ENCODE peak calls at places on chromosome 5, in seven cellular contexts. O, L, J, Z, Y, G and C are unnamed samples. For H3K9me3, the result is how much of the 10 kb centered on the place peaks cover.

GRCh38 chr5:69502375-69503143 is 10.0 kb downstream of the OCLN start:
- DNase-seq in G (no peak), O (no peak), J (peak), L (no peak), Y (peak), Z (no peak), C (no peak)

GRCh38 chr5:127840198-127840524 is 137.0 kb downstream of the CCDC192 start:
- DNase-seq in Y (peak), Z (no peak), G (no peak), O (no peak), L (no peak), J (no peak), C (no peak)

GRCh38 chr5:13987843-13988464 is 43.5 kb upstream of the DNAH5 start:
- DNase-seq in O (no peak), L (no peak), J (peak), Z (peak), Y (peak), G (no peak), C (no peak)

GRCh38 chr5:44679200-44679599 is 129.5 kb upstream of the MRPS30 start:
- DNase-seq in Y (no peak), G (no peak), L (no peak), J (no peak), Z (no peak), O (no peak), C (no peak)

GRCh38 chr5:180090098-180090768 is 18.7 kb upstream of the RNF130 start:
- DNase-seq in O (peak), Z (peak), Y (peak), L (peak), J (peak), G (peak), C (no peak)

GRCh38 chr5:138754699-138755057 is 1.5 kb downstream of the CTNNA1 start:
- DNase-seq in J (peak), G (no peak), L (no peak), O (no peak), Z (no peak), Y (no peak), C (no peak)

GRCh38 chr5:61678966-61679365 is 346.9 kb downstream of the ZSWIM6 start:
- DNase-seq in Y (no peak), O (no peak), J (no peak), L (no peak), Z (no peak), G (no peak), C (no peak)

GRCh38 chr5:131230406-131230805 is 33.4 kb upstream of the CDC42SE2 start:
- DNase-seq in J (no peak), L (no peak), Z (no peak), O (no peak), Y (no peak), G (no peak), C (no peak)

GRCh38 chr5:115289104-115289503 is 7.3 kb downstream of the CCDC112 start:
- DNase-seq in L (no peak), G (no peak), J (no peak), Y (no peak), O (no peak), Z (no peak), C (no peak)

GRCh38 chr5:143837306-143837848 is 25.4 kb downstream of the HMHB1 start:
- DNase-seq in Z (no peak), J (no peak), O (no peak), Y (peak), L (no peak), G (no peak), C (no peak)

GRCh38 chr5:10533218-10533617 is 30.7 kb upstream of the ANKRD33B start:
- DNase-seq in Y (no peak), O (no peak), Z (no peak), J (no peak), G (no peak), L (no peak), C (peak)

GRCh38 chr5:130678637-130679036 is 486.4 kb downstream of the HINT1 start:
- DNase-seq in L (no peak), O (no peak), G (no peak), Y (no peak), J (no peak), Z (no peak), C (no peak)

GRCh38 chr5:144315994-144316634 is 145.4 kb downstream of the KCTD16 start:
- DNase-seq in Y (no peak), J (no peak), G (no peak), O (no peak), L (no peak), Z (no peak), C (no peak)

GRCh38 chr5:125470503-125470902 is 724.1 kb upstream of the ZNF608 start:
- DNase-seq in J (no peak), Z (no peak), Y (no peak), G (no peak), L (no peak), O (no peak), C (no peak)

GRCh38 chr5:83516361-83516760 is 44.8 kb downstream of the VCAN start:
- DNase-seq in Y (peak), G (no peak), J (no peak), L (no peak), O (no peak), Z (no peak), C (no peak)

GRCh38 chr5:120655828-120656435 is 191.8 kb downstream of the PRR16 start:
- DNase-seq in G (no peak), Z (peak), L (no peak), O (no peak), J (no peak), Y (peak), C (no peak)

GRCh38 chr5:165066751-165067150 is 1561.3 kb downstream of the MAT2B start:
- DNase-seq in J (no peak), Z (no peak), L (no peak), Y (no peak), O (no peak), G (no peak), C (no peak)
- H3K9me3 ChIP-seq in J (under half), Z (under half), L (under half), Y (under half), O (under half), G (under half), C (under half)

GRCh38 chr5:141272906-141273305 is 27.7 kb downstream of the PCDHB15 start:
- DNase-seq in J (no peak), G (no peak), O (no peak), L (no peak), Z (peak), Y (no peak), C (no peak)

GRCh38 chr5:141269195-141269594 is 24.0 kb downstream of the PCDHB15 start:
- DNase-seq in L (no peak), G (no peak), Z (no peak), Y (no peak), O (no peak), J (no peak), C (no peak)
- H3K9me3 ChIP-seq in L (under half), G (under half), Z (under half), Y (under half), O (half or more), J (under half), C (under half)

GRCh38 chr5:147576646-147577535 is 67.0 kb upstream of the DPYSL3 start:
- DNase-seq in Y (peak), O (peak), L (peak), Z (peak), G (no peak), J (peak), C (no peak)

GRCh38 chr5:147573171-147573570 is 63.3 kb upstream of the DPYSL3 start:
- DNase-seq in L (no peak), O (no peak), G (no peak), J (no peak), Y (no peak), Z (no peak), C (no peak)

GRCh38 chr5:147578228-147579024 is 68.6 kb upstream of the DPYSL3 start:
- DNase-seq in O (no peak), Y (peak), L (no peak), Z (no peak), J (no peak), G (no peak), C (no peak)

DNA sequence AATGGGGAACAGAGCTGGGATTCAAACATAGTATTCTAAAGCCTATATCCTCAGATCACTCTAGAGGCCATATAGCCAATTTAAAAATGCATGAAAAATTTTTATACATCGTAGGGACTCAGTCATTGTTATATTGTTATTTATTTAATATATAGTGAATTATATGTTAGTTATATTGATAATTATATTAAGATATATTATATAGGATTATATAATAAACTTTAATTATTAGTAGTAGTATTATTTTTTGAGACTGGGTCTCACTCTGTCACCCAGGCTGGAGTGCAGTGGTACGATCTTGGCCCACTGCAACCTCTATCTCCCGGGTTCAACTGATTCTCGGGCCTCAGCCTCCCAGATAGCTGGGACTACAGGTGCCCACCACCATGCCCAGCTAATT is 65.7 kb upstream of the DPYSL3 start:
- DNase-seq in Z (no peak), Y (no peak), O (no peak), L (no peak), J (no peak), G (no peak), C (no peak)
- H3K9me3 ChIP-seq in Z (under half), Y (under half), O (under half), L (under half), J (under half), G (under half), C (under half)

DNA sequence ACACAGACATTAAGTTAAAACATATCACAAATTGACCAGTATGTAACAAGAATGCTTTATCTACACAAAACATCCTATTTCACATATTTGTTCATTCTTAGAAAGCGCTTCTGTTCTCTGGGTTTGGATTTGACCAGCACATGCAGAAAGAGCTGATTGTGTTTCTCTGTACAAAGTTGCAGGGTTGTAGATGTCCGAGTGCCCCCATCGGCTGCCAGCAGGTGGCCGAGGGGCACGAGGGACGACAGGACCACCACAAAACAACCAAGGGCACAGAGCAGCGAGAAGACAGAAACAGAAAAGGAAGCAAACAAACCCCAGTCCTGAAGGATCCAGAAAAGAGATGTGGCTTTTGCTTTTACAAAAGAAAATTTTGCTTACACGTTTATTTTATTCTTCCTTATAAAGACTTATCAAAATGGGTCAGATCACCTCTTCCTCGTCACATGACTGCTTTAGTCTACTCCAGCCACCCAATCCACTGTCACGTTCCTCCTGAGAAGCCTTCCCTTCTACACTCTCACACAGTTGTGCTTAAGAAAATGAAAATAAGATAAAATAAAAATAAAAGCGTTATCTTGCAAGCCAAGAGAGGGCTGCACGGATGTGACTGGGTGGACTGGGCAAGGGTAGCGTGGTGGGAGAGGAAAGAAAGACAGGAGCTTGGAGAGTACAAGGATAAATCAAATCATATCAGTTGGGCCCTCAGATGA is 9.5 kb downstream of the OTP start:
- DNase-seq in G (no peak), Z (no peak), J (no peak), L (no peak), Y (no peak), O (no peak), C (no peak)
- H3K9me3 ChIP-seq in G (under half), Z (under half), J (under half), L (under half), Y (under half), O (under half), C (under half)

GRCh38 chr5:132799392-132799791 is 13.7 kb upstream of the SOWAHA start:
- DNase-seq in L (no peak), G (no peak), Y (no peak), J (no peak), O (no peak), Z (no peak), C (no peak)

GRCh38 chr5:132802044-132802684 is 10.9 kb upstream of the SOWAHA start:
- DNase-seq in O (no peak), L (no peak), J (no peak), Z (peak), Y (no peak), G (no peak), C (no peak)

GRCh38 chr5:132800545-132800944 is 12.6 kb upstream of the SOWAHA start:
- DNase-seq in Y (no peak), G (no peak), O (no peak), L (no peak), J (no peak), Z (no peak), C (no peak)

DNA sequence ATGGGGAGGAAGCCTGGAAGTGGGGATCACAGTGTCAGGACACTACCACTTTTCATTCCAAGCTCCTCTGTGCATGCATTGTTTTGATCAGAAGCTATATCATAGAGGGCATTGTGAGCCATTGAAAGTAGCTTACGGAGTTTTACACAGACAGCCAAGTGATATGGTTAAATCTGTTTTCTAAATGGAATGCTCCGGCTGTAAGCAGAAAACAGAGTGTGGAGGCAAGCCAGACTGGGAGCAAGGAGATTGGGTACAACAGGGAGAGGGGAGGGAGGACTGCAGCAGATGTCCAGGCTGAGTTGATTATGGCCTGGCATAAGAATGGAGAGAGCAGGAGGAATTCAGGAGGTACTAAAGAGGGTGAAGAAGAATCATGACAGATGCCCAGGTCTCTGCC is 15.5 kb upstream of the SOWAHA start:
- DNase-seq in J (no peak), O (no peak), Y (no peak), L (no peak), G (no peak), Z (peak), C (no peak)
- H3K9me3 ChIP-seq in J (under half), O (under half), Y (under half), L (under half), G (under half), Z (under half), C (under half)

DNA sequence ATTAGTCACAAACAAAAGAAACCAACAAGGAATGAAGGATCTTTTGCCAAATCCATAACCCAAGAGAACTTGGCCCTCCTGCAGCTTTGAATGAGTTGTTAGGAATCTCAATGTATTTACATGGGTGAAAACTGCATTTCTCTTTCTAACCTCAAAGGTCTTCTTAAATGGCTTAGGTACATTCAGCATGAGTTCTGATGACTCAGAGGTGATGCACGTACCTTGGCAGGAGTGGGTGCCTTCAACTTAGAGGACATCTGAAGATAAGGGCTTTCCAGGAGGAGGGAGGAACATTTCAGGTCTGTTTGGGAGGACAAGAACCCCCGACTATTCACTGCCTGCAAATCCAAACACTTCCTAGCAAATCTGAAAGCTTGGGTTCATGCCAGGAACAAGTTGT is 65.8 kb downstream of the IRX2 start:
- DNase-seq in G (no peak), O (no peak), J (no peak), Y (peak), L (no peak), Z (no peak), C (no peak)
- H3K9me3 ChIP-seq in G (under half), O (under half), J (under half), Y (under half), L (under half), Z (under half), C (under half)

DNA sequence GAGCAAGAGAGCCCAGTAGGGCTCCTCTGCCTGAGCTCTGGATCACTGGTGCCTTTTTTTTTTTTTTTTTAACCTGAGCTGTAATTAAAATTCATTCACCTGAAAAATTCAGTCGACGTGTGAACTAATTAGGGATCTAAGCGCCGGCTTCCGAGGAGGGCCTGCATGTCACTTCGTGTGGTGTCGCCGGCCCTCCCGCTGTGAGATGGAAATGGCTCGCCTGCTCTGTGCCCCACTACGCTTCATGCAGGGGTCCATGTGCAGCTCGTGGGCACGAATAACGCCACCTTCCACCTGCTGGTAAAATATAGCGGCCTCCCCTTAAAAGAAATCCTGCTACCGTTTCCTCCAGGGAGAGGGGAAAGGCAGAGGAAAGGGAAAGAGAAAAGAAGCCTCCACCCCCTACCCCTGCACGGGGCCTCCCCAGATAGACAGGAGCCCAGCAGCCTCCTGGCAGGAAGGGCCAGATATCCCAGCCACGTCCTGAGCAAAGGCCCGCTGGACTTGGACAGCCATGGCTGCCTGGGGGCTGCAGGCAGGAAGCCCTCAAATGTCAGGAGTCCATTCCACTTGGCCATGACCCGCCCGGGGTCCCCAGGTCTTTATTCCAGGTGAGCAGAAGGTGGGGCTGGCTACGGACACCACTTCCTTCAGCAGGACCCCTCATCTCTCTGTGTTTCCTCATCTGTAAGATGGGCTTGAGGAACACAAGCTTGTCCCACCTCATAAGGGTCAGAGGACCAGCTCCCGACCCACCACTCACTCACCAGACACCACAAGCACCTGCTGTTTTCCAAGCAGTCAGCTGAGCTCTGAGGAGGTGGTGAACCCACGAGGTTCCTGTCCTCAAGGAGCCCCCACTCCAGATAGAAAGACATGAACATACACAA is 38.2 kb upstream of the ZNF354A start:
- DNase-seq in L (no peak), Y (no peak), Z (no peak), O (no peak), G (no peak), J (no peak), C (no peak)
- H3K9me3 ChIP-seq in L (under half), Y (under half), Z (under half), O (under half), G (under half), J (under half), C (under half)

DNA sequence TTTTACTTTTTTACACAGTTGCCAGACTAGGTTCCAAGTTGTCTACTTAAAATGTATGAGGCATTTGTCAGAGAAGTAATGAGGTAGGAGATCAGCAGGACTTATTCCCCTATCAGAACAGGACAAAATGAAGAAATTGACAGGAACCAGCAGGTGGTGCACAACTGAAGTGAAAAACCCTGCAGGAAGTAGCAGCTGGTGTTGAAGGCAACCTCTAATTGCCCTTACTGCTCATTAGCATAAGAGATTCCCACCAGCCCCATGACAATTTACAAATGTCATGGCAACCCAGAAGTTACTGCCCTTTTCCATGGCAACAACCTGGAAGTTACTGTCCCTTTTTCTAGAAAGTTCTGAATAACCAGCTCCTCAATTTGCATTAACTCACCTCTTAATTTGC is 5.4 kb downstream of the PCDHB15 start:
- DNase-seq in O (no peak), Z (no peak), L (no peak), Y (no peak), G (no peak), J (no peak), C (no peak)
- H3K9me3 ChIP-seq in O (half or more), Z (under half), L (under half), Y (under half), G (under half), J (under half), C (under half)